ENCODE peak calls at places on chromosome 20, in eight cellular contexts. R is esophagus squamous epithelium, F is right lobe of liver, D is upper lobe of left lung, L is body of pancreas, M is uterus, C is suprapubic skin, O is ovary. Q is an unnamed sample.

GRCh38 chr20:24777746-24778145 is 171.3 kb upstream of the CST7 start:
- DNase-seq in R (no peak), F (no peak), D (peak), L (no peak), M (no peak), C (no peak), O (no peak), Q (no peak)

GRCh38 chr20:37600486-37600885 is 72.8 kb upstream of the BLCAP start:
- DNase-seq in R (no peak), F (no peak), D (no peak), L (no peak), M (no peak), C (no peak), O (no peak), Q (no peak)

GRCh38 chr20:33568378-33569289 is 78.7 kb downstream of the CBFA2T2 start:
- DNase-seq in R (no peak), F (no peak), D (no peak), L (peak), M (no peak), C (no peak), O (peak), Q (no peak)

GRCh38 chr20:25541676-25542075 is 43.7 kb downstream of the NINL start:
- DNase-seq in R (no peak), F (no peak), D (no peak), L (no peak), M (no peak), C (no peak), O (no peak), Q (no peak)

GRCh38 chr20:2300420-2300819 is 4.6 kb downstream of the TGM3 start:
- DNase-seq in R (no peak), F (peak), D (peak), L (no peak), M (no peak), C (peak), O (no peak), Q (no peak)

GRCh38 chr20:53291548-53291947 is 302.1 kb downstream of the ZNF217 start:
- DNase-seq in R (no peak), F (no peak), D (no peak), L (no peak), M (no peak), C (no peak), O (no peak), Q (peak)

GRCh38 chr20:61253264-61253639 is 1.2 kb downstream of the CDH4 start:
- DNase-seq in R (no peak), F (no peak), D (no peak), L (no peak), M (no peak), C (no peak), O (no peak), Q (no peak)

GRCh38 chr20:13839421-13840092 is 54.7 kb downstream of the NDUFAF5 start:
- DNase-seq in R (no peak), F (no peak), D (no peak), L (no peak), M (no peak), C (no peak), O (no peak), Q (no peak)

GRCh38 chr20:23285536-23285935 is 65.1 kb upstream of the NXT1 start:
- DNase-seq in R (no peak), F (no peak), D (no peak), L (no peak), M (no peak), C (peak), O (no peak), Q (no peak)

GRCh38 chr20:16947346-16947943 is 199.3 kb downstream of the OTOR start:
- DNase-seq in R (no peak), F (no peak), D (no peak), L (peak), M (no peak), C (no peak), O (no peak), Q (no peak)

GRCh38 chr20:10079964-10080363 is 45.2 kb downstream of the ANKEF1 start:
- DNase-seq in R (no peak), F (no peak), D (no peak), L (peak), M (no peak), C (no peak), O (no peak), Q (no peak)

GRCh38 chr20:316316-317068 is 8.9 kb upstream of the SOX12 start:
- DNase-seq in R (no peak), F (no peak), D (no peak), L (no peak), M (no peak), C (no peak), O (no peak), Q (no peak)

GRCh38 chr20:44526129-44526528 is 4.3 kb upstream of the SERINC3 start:
- DNase-seq in R (no peak), F (no peak), D (no peak), L (no peak), M (no peak), C (no peak), O (no peak), Q (no peak)

GRCh38 chr20:23350855-23351838 is 556 bp downstream of the NXT1 start:
- DNase-seq in R (no peak), F (peak), D (peak), L (peak), M (no peak), C (no peak), O (peak), Q (peak)

GRCh38 chr20:2890743-2891142 is 17.5 kb downstream of the PTPRA start:
- DNase-seq in R (no peak), F (no peak), D (no peak), L (no peak), M (no peak), C (no peak), O (no peak), Q (no peak)

GRCh38 chr20:44447827-44448419 is 27.8 kb upstream of the TTPAL start:
- DNase-seq in R (no peak), F (peak), D (no peak), L (no peak), M (no peak), C (no peak), O (no peak), Q (no peak)

GRCh38 chr20:51481311-51481997 is 61.1 kb downstream of the NFATC2 start:
- DNase-seq in R (no peak), F (no peak), D (peak), L (no peak), M (no peak), C (no peak), O (no peak), Q (no peak)

GRCh38 chr20:47406849-47407682 is 50.6 kb upstream of the ZMYND8 start:
- DNase-seq in R (no peak), F (no peak), D (no peak), L (no peak), M (no peak), C (no peak), O (no peak), Q (no peak)

GRCh38 chr20:7696311-7696710 is 243.9 kb downstream of the HAO1 start:
- DNase-seq in R (no peak), F (no peak), D (no peak), L (no peak), M (no peak), C (no peak), O (no peak), Q (no peak)

GRCh38 chr20:3887870-3888614 is 1.1 kb upstream of the PANK2 start:
- DNase-seq in R (no peak), F (no peak), D (peak), L (peak), M (no peak), C (no peak), O (peak), Q (no peak)

GRCh38 chr20:1890469-1891262 is 4.5 kb upstream of the SIRPA start:
- DNase-seq in R (no peak), F (peak), D (no peak), L (no peak), M (no peak), C (no peak), O (no peak), Q (no peak)

GRCh38 chr20:63744158-63744557 is 4.6 kb downstream of the SLC2A4RG start:
- DNase-seq in R (no peak), F (no peak), D (no peak), L (no peak), M (no peak), C (no peak), O (peak), Q (no peak)

GRCh38 chr20:63745961-63746765 is 6.6 kb downstream of the SLC2A4RG start:
- DNase-seq in R (no peak), F (peak), D (no peak), L (no peak), M (no peak), C (no peak), O (peak), Q (no peak)

GRCh38 chr20:63746766-63747315 is 7.3 kb downstream of the SLC2A4RG start:
- DNase-seq in R (no peak), F (peak), D (no peak), L (no peak), M (peak), C (no peak), O (peak), Q (no peak)

GRCh38 chr20:63744574-63745423 is 5.2 kb downstream of the SLC2A4RG start:
- DNase-seq in R (no peak), F (no peak), D (no peak), L (no peak), M (no peak), C (no peak), O (peak), Q (no peak)

DNA sequence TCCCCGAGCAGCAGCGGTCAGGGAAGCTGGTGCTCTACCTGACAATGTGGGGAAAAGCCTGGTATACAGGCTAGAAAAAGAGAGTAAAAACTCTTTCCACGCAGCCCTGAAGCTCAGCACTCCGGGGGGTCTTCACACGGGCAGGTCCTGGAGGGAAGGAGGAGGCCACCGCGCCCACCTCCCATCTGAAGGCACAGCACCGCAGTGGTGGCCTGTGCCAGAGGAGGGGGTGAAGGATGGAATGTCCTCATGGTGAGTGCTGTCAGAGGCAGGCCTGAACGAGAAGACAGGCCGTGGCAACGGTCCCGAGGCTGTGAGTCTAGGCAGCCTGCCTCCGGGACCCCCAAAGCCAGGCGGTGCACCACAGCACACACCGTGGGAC is 5.8 kb downstream of the SLC2A4RG start:
- DNase-seq in R (no peak), F (no peak), D (no peak), L (no peak), M (no peak), C (no peak), O (peak), Q (no peak)
- TF ChIP-seq POLR2A in R (no peak), F (no peak), D (no peak), L (no peak), M (no peak), C (no peak), O (no peak), Q (no peak)

GRCh38 chr20:50089140-50089786 is 23.7 kb downstream of the UBE2V1 start:
- DNase-seq in R (no peak), F (no peak), D (no peak), L (no peak), M (no peak), C (peak), O (no peak), Q (no peak)
- TF ChIP-seq POLR2A in R (no peak), F (no peak), D (no peak), L (no peak), M (no peak), C (no peak), O (no peak), Q (no peak)

DNA sequence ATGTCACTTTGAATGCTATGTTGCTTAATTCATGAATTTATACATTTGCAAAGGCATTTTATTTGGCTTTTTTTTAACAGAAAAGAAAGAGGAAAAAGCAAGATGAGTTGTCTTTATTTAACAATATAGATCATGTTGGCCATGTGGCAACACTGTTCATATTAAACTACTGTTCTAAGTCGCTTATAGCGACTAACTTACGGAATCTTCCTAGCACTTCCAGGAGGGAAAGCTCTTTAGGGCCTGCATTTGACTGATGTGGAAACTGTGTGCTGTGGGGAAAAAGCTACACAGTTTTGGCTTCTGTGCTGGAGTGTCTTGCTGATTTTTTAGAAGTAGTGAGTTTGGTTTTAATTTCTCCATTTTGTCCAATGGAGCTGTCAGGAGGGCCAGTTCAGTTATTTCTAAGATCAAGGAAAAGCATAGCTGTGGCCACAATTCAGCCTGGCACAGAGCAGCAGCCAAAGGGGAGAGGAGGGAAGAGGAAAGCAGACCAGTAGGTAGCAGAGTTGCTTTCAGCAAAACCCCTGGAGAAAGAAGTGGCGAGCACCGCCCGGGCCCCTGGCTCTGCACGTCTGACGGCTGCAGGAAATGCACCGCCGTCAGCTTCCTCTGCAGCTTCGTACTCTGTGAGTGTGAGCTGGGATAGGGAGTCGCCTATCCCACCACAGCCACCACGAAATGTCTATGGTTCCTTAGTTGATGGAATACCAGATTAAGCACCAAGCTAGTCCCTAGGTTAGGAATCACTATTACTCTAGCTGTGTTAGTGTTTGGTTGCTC is 80.2 kb upstream of the NAA20 start:
- DNase-seq in R (no peak), F (peak), D (peak), L (peak), M (no peak), C (no peak), O (no peak), Q (no peak)
- TF ChIP-seq POLR2A in R (peak), F (no peak), D (no peak), L (no peak), M (no peak), C (no peak), O (no peak), Q (no peak)

GRCh38 chr20:63693975-63694595 is 2.4 kb upstream of the TNFRSF6B start:
- DNase-seq in R (no peak), F (no peak), D (no peak), L (no peak), M (no peak), C (no peak), O (no peak), Q (no peak)

GRCh38 chr20:63696628-63697356 is at the start of gene TNFRSF6B:
- DNase-seq in R (no peak), F (peak), D (no peak), L (no peak), M (peak), C (no peak), O (peak), Q (no peak)

GRCh38 chr20:63694596-63695418 is 1.6 kb upstream of the TNFRSF6B start:
- DNase-seq in R (no peak), F (peak), D (no peak), L (no peak), M (no peak), C (no peak), O (peak), Q (no peak)

GRCh38 chr20:63696311-63696627 is 183 bp upstream of the TNFRSF6B start:
- DNase-seq in R (no peak), F (peak), D (no peak), L (peak), M (no peak), C (no peak), O (no peak), Q (no peak)

DNA sequence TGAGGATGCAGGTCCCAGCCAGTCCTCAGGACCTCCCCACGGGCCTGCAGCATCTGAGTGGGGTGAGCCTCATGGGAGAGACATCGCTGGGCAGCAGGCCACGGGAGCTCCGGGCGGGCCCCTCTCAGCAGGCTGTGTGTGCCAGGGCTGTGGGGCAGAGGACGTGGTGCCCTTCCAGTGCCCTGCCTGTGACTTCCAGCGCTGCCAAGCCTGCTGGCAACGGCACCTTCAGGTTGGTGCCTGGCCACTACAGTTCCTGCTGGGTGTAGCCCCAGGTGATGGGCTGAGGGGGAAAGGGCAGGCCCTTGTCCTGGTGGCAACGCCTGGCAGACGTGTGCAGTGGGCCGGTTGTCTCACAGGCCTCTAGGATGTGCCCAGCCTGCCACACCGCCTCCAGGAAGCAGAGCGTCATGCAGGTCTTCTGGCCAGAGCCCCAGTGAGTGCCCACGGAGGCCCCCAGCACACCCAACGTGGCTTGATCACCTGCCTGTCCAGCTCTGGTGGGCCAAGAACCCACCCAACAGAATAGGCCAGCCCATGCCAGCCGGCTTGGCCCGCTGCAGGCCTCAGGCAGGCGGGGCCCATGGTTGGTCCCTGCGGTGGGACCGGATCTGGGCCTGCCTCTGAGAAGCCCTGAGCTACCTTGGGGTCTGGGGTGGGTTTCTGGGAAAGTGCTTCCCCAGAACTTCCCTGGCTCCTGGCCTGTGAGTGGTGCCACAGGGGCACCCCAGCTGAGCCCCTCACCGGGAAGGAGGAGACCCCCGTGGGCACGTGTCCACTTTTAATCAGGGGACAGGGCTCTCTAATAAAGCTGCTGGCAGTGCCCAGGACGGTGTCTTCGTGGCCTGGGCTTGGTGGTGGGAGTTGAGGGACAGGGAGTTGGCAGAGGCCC is 787 bp upstream of the TNFRSF6B start:
- DNase-seq in R (no peak), F (no peak), D (no peak), L (no peak), M (peak), C (no peak), O (peak), Q (no peak)
- TF ChIP-seq POLR2A in R (no peak), F (peak), D (peak), L (no peak), M (no peak), C (no peak), O (no peak), Q (no peak)

GRCh38 chr20:31675828-31676533 is 38.3 kb downstream of the COX4I2 start:
- DNase-seq in R (no peak), F (no peak), D (peak), L (no peak), M (no peak), C (no peak), O (peak), Q (peak)
- TF ChIP-seq POLR2A in R (no peak), F (no peak), D (no peak), L (no peak), M (no peak), C (no peak), O (peak), Q (no peak)

GRCh38 chr20:34704177-34705007 is at the start of gene TP53INP2:
- DNase-seq in R (peak), F (peak), D (peak), L (peak), M (peak), C (peak), O (peak), Q (peak)
- TF ChIP-seq POLR2A in R (peak), F (peak), D (peak), L (peak), M (peak), C (peak), O (peak), Q (peak)

Q was measured in testis.